ENCODE peak calls at places on chromosomes 3 and 15, in four cellular contexts. M is stimulated activated CD4-positive, alpha-beta T cell treated with anti-CD3 and anti-CD28 coated beads, Interleukin-12 subunit alpha, Interleukin-12 subunit beta, amount 100 ng/mL, for 4 hours; F is GM19239; B is NCI-H1092. Y is an unnamed sample.

GRCh38 chr15:25178835-25179672 is 224.3 kb downstream of the SNRPN start:
- DNase-seq in M (no peak), F (no peak), B (no peak), Y (no peak)

GRCh38 chr3:45347329-45348000 is 40.9 kb upstream of the LARS2 start:
- DNase-seq in M (no peak), F (no peak), B (no peak), Y (no peak)

GRCh38 chr3:177418787-177419186 is 221.5 kb upstream of the TBL1XR1 start:
- DNase-seq in M (no peak), F (no peak), B (no peak), Y (no peak)

GRCh38 chr3:13141183-13141582 is 68.0 kb upstream of the IQSEC1 start:
- DNase-seq in M (no peak), F (no peak), B (no peak), Y (no peak)

GRCh38 chr15:101669744-101670143 is 17.6 kb upstream of the TM2D3 start:
- DNase-seq in M (no peak), F (no peak), B (no peak), Y (no peak)

GRCh38 chr3:190225186-190225692 is 97.0 kb downstream of the CLDN1 start:
- DNase-seq in M (no peak), F (no peak), B (no peak), Y (no peak)

GRCh38 chr3:101151286-101151901 is 158.2 kb upstream of the ABI3BP start:
- DNase-seq in M (no peak), F (no peak), B (no peak), Y (no peak)

GRCh38 chr3:39140341-39140971 is 12.9 kb downstream of the CSRNP1 start:
- DNase-seq in M (no peak), F (no peak), B (no peak), Y (no peak)

GRCh38 chr3:149013726-149014125 is 22.4 kb downstream of the GYG1 start:
- DNase-seq in M (no peak), F (no peak), B (no peak), Y (no peak)

GRCh38 chr3:56467108-56467507 is 1.2 kb downstream of the ERC2 start:
- DNase-seq in M (peak; percentile 17), F (no peak), B (peak; percentile 91), Y (peak; percentile 6)

GRCh38 chr15:40441736-40442531 is 1.2 kb downstream of the BAHD1 start:
- DNase-seq in M (no peak), F (no peak), B (no peak), Y (peak; percentile 17)

GRCh38 chr3:143731304-143731703 is 117.0 kb downstream of the SLC9A9 start:
- DNase-seq in M (no peak), F (no peak), B (no peak), Y (no peak)

GRCh38 chr3:54131026-54131605 is 8.8 kb downstream of the CACNA2D3 start:
- DNase-seq in M (no peak), F (no peak), B (no peak), Y (no peak)

GRCh38 chr3:76199382-76199781 is 414.0 kb upstream of the ZNF717 start:
- DNase-seq in M (no peak), F (no peak), B (no peak), Y (no peak)

GRCh38 chr15:67945951-67946700 is 106.3 kb upstream of the RNU6-1 start:
- DNase-seq in M (no peak), F (no peak), B (no peak), Y (no peak)

GRCh38 chr3:53324011-53324544 is 23.3 kb downstream of the DCP1A start:
- DNase-seq in M (no peak), F (no peak), B (no peak), Y (no peak)

GRCh38 chr3:183636221-183637105 is 1.0 kb downstream of the KLHL24 start:
- DNase-seq in M (peak; percentile 84), F (peak; percentile 66), B (peak; percentile 97), Y (peak; percentile 94)

GRCh38 chr3:134132961-134133360 is 103.2 kb upstream of the SLCO2A1 start:
- DNase-seq in M (no peak), F (no peak), B (no peak), Y (no peak)